ENCODE peak calls at places on chromosome 18, in seven cellular contexts. One of them, this sample, is unnamed.

GRCh38 chr18:51614967-51615571 is 417.6 kb upstream of the MEX3C start:
- DNase-seq in A549: peak; percentile 13
- DNase-seq in breast epithelium: peak; percentile 84
- DNase-seq in RWPE2: peak; percentile 77
- DNase-seq in astrocyte: peak; percentile 26
- DNase-seq in thyroid gland: no peak
- DNase-seq in Karpas-422: no peak
- DNase-seq in this sample: no peak

GRCh38 chr18:32661486-32662299 is 111.1 kb downstream of the KLHL14 start:
- DNase-seq in A549: no peak
- DNase-seq in breast epithelium: no peak
- DNase-seq in RWPE2: no peak
- DNase-seq in astrocyte: peak; percentile 54
- DNase-seq in thyroid gland: no peak
- DNase-seq in Karpas-422: no peak
- DNase-seq in this sample: no peak

GRCh38 chr18:78664851-78665250 is 314.8 kb upstream of the SALL3 start:
- DNase-seq in A549: no peak
- DNase-seq in breast epithelium: no peak
- DNase-seq in RWPE2: no peak
- DNase-seq in astrocyte: no peak
- DNase-seq in thyroid gland: no peak
- DNase-seq in Karpas-422: no peak
- DNase-seq in this sample: no peak

GRCh38 chr18:36211612-36212065 is 24.3 kb downstream of the MOCOS start:
- DNase-seq in A549: no peak
- DNase-seq in breast epithelium: no peak
- DNase-seq in RWPE2: no peak
- DNase-seq in astrocyte: no peak
- DNase-seq in thyroid gland: no peak
- DNase-seq in Karpas-422: no peak
- DNase-seq in this sample: no peak

GRCh38 chr18:79511671-79512301 is 116.1 kb downstream of the NFATC1 start:
- DNase-seq in A549: no peak
- DNase-seq in breast epithelium: peak; percentile 11
- DNase-seq in RWPE2: peak; percentile 47
- DNase-seq in astrocyte: no peak
- DNase-seq in thyroid gland: no peak
- DNase-seq in Karpas-422: no peak
- DNase-seq in this sample: no peak

GRCh38 chr18:28127228-28127627 is 49.7 kb downstream of the CDH2 start:
- DNase-seq in A549: no peak
- DNase-seq in breast epithelium: no peak
- DNase-seq in RWPE2: no peak
- DNase-seq in astrocyte: no peak
- DNase-seq in thyroid gland: no peak
- DNase-seq in Karpas-422: no peak
- DNase-seq in this sample: no peak

GRCh38 chr18:28152354-28152753 is 24.6 kb downstream of the CDH2 start:
- DNase-seq in A549: no peak
- DNase-seq in breast epithelium: no peak
- DNase-seq in RWPE2: no peak
- DNase-seq in astrocyte: no peak
- DNase-seq in thyroid gland: no peak
- DNase-seq in Karpas-422: no peak
- DNase-seq in this sample: no peak

GRCh38 chr18:76573325-76574025 is 78.4 kb upstream of the ZNF516 start:
- DNase-seq in A549: peak; percentile 25
- DNase-seq in breast epithelium: no peak
- DNase-seq in RWPE2: no peak
- DNase-seq in astrocyte: peak; percentile 68
- DNase-seq in thyroid gland: no peak
- DNase-seq in Karpas-422: no peak
- DNase-seq in this sample: no peak

GRCh38 chr18:35331367-35332087 is 12.7 kb downstream of the ZNF24 start:
- DNase-seq in A549: no peak
- DNase-seq in breast epithelium: no peak
- DNase-seq in RWPE2: no peak
- DNase-seq in astrocyte: no peak
- DNase-seq in thyroid gland: no peak
- DNase-seq in Karpas-422: no peak
- DNase-seq in this sample: no peak

GRCh38 chr18:48608581-48608980 is 69.8 kb downstream of the CTIF start:
- DNase-seq in A549: no peak
- DNase-seq in breast epithelium: no peak
- DNase-seq in RWPE2: no peak
- DNase-seq in astrocyte: no peak
- DNase-seq in thyroid gland: peak; percentile 34
- DNase-seq in Karpas-422: no peak
- DNase-seq in this sample: no peak
- H3K27ac ChIP-seq in A549: no peak overlapping the region
- H3K27ac ChIP-seq in breast epithelium: no peak overlapping the region
- H3K27ac ChIP-seq in RWPE2: no peak overlapping the region
- H3K27ac ChIP-seq in astrocyte: no peak overlapping the region
- H3K27ac ChIP-seq in thyroid gland: no peak overlapping the region
- H3K27ac ChIP-seq in Karpas-422: no peak overlapping the region
- H3K27ac ChIP-seq in this sample: no peak overlapping the region

DNA sequence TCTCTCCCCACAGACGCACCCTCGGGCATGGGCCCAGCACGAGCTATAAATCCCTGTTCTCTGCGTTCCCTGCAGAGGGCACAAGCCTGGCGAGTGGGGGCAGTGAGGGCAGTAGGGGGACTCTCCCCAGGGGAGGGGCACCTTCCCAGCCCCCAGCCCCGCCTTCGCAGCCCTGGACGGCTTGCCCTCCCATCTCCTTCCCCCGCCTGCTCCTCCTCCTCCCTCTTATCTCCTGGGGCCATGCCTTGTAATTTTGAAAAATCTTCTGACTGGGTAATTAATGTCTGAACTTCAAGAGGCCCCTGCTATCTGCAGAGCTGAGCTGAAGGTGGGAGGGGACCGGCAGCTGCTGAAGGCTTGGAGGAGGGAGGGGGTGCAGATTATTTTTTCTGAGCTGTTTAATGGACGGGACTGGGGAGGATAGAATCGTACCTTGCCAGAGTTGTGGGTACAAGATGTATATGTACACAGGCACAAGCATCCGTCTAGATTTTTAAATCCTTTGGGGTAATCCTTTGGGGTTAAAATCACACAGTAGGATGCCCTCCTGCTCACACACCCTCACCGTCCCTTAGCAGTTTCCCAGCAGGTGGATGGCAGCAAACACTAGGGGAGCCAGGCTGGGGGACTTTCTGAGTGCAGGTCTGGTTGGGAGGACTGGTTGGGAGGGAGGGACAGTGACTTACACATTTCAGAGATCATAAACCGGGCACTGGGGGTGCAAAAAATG is 121.9 kb downstream of the SMAD7 start:
- DNase-seq in A549: no peak
- DNase-seq in breast epithelium: no peak
- DNase-seq in RWPE2: no peak
- DNase-seq in astrocyte: no peak
- DNase-seq in thyroid gland: peak; percentile 22
- DNase-seq in Karpas-422: no peak
- DNase-seq in this sample: no peak
- H3K4me3 ChIP-seq in A549: no peak overlapping the region
- H3K4me3 ChIP-seq in breast epithelium: no peak overlapping the region
- H3K4me3 ChIP-seq in RWPE2: no peak overlapping the region
- H3K4me3 ChIP-seq in astrocyte: no peak overlapping the region
- H3K4me3 ChIP-seq in thyroid gland: no peak overlapping the region
- H3K4me3 ChIP-seq in Karpas-422: no peak overlapping the region
- H3K4me3 ChIP-seq in this sample: peak overlapping the region; percentile 58

DNA sequence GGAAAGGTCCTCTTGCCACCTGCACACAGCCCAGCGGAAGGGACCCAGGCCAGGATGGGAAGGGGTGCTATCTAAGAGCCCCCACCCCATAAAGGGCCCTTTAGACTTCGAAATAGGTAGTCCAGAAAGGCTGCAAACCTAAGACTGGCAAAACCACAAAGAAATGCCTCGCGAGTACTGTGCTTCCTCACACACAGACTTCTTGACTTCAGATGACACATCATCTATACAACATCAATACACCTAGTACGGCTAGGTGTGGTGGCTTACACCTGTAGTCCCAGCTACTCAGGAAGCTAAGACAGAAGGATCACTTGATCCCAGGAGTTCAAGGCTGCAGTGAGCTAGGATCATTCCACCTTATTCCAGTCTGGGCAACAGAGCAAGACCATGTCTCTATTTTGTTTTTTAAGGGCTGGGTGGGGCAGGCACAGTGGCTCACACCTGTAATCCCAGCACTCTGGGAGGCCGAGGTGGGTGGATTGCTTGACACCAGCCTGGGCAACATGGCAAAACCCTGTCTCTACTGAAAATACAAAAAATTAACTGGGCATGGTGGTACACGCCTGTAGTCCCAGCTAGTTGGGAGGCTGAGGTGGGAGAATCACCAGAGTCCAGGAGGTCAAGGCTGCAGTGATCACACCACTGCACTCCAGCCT is 125.8 kb downstream of the CABLES1 start:
- DNase-seq in A549: no peak
- DNase-seq in breast epithelium: no peak
- DNase-seq in RWPE2: no peak
- DNase-seq in astrocyte: no peak
- DNase-seq in thyroid gland: peak; percentile 34
- DNase-seq in Karpas-422: no peak
- DNase-seq in this sample: no peak
- H3K27ac ChIP-seq in A549: no peak overlapping the region
- H3K27ac ChIP-seq in breast epithelium: peak overlapping the region; percentile 91
- H3K27ac ChIP-seq in RWPE2: peak overlapping the region; percentile 91
- H3K27ac ChIP-seq in astrocyte: no peak overlapping the region
- H3K27ac ChIP-seq in thyroid gland: peak overlapping the region; percentile 97
- H3K27ac ChIP-seq in Karpas-422: no peak overlapping the region
- H3K27ac ChIP-seq in this sample: peak overlapping the region; percentile 95

GRCh38 chr18:24601624-24602023 is 141.2 kb downstream of the HRH4 start:
- DNase-seq in A549: no peak
- DNase-seq in breast epithelium: no peak
- DNase-seq in RWPE2: no peak
- DNase-seq in astrocyte: no peak
- DNase-seq in thyroid gland: no peak
- DNase-seq in Karpas-422: no peak
- DNase-seq in this sample: no peak

GRCh38 chr18:24603151-24603550 is 142.7 kb downstream of the HRH4 start:
- DNase-seq in A549: no peak
- DNase-seq in breast epithelium: no peak
- DNase-seq in RWPE2: no peak
- DNase-seq in astrocyte: no peak
- DNase-seq in thyroid gland: no peak
- DNase-seq in Karpas-422: no peak
- DNase-seq in this sample: no peak

GRCh38 chr18:24595556-24595955 is 135.1 kb downstream of the HRH4 start:
- DNase-seq in A549: no peak
- DNase-seq in breast epithelium: no peak
- DNase-seq in RWPE2: no peak
- DNase-seq in astrocyte: no peak
- DNase-seq in thyroid gland: peak; percentile 55
- DNase-seq in Karpas-422: no peak
- DNase-seq in this sample: no peak

GRCh38 chr18:24602156-24602555 is 141.7 kb downstream of the HRH4 start:
- DNase-seq in A549: no peak
- DNase-seq in breast epithelium: no peak
- DNase-seq in RWPE2: no peak
- DNase-seq in astrocyte: no peak
- DNase-seq in thyroid gland: no peak
- DNase-seq in Karpas-422: no peak
- DNase-seq in this sample: no peak

DNA sequence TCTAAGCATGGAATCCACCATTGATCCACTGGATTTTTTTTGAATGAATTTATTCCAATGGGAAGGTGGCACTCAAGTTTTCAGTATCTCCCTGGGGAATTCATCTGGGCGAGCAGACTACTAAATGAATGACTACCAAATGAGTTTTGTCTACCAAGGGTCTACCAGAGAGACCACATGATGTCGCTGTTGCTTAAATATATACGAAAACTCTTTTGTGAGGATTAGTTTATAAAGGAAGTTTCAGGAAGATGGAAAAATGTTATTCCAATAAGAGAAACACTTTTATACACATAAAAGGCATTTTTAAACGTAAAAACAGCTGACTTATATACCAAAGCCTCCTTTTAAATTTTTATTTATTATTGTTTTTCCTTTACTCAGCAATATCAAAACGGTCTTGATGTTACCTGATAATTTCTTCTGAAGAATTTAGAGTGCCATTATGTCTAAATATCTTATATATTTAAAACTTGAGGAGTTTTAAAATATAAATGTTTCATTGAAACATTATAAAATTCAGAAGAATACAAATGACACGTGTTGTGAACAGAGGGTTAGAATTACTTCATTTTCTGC is 139.7 kb downstream of the HRH4 start:
- DNase-seq in A549: peak; percentile 3
- DNase-seq in breast epithelium: no peak
- DNase-seq in RWPE2: no peak
- DNase-seq in astrocyte: peak; percentile 36
- DNase-seq in thyroid gland: no peak
- DNase-seq in Karpas-422: peak; percentile 74
- DNase-seq in this sample: no peak
- H3K4me3 ChIP-seq in A549: no peak overlapping the region
- H3K4me3 ChIP-seq in breast epithelium: no peak overlapping the region
- H3K4me3 ChIP-seq in RWPE2: no peak overlapping the region
- H3K4me3 ChIP-seq in astrocyte: no peak overlapping the region
- H3K4me3 ChIP-seq in thyroid gland: no peak overlapping the region
- H3K4me3 ChIP-seq in Karpas-422: no peak overlapping the region
- H3K4me3 ChIP-seq in this sample: no peak overlapping the region

GRCh38 chr18:57748770-57749603 is 54.1 kb downstream of the ATP8B1 start:
- DNase-seq in A549: peak; percentile 44
- DNase-seq in breast epithelium: no peak
- DNase-seq in RWPE2: no peak
- DNase-seq in astrocyte: peak; percentile 59
- DNase-seq in thyroid gland: no peak
- DNase-seq in Karpas-422: peak; percentile 83
- DNase-seq in this sample: no peak
- H3K27ac ChIP-seq in A549: peak overlapping the region; percentile 96
- H3K27ac ChIP-seq in breast epithelium: no peak overlapping the region
- H3K27ac ChIP-seq in RWPE2: peak overlapping the region; percentile 39
- H3K27ac ChIP-seq in astrocyte: no peak overlapping the region
- H3K27ac ChIP-seq in thyroid gland: no peak overlapping the region
- H3K27ac ChIP-seq in Karpas-422: peak overlapping the region; percentile 79
- H3K27ac ChIP-seq in this sample: peak overlapping the region; percentile 57

GRCh38 chr18:72910045-72910444 is 42.3 kb upstream of the NETO1 start:
- DNase-seq in A549: no peak
- DNase-seq in breast epithelium: no peak
- DNase-seq in RWPE2: no peak
- DNase-seq in astrocyte: no peak
- DNase-seq in thyroid gland: no peak
- DNase-seq in Karpas-422: no peak
- DNase-seq in this sample: no peak
- H3K4me3 ChIP-seq in A549: no peak overlapping the region
- H3K4me3 ChIP-seq in breast epithelium: no peak overlapping the region
- H3K4me3 ChIP-seq in RWPE2: no peak overlapping the region
- H3K4me3 ChIP-seq in astrocyte: no peak overlapping the region
- H3K4me3 ChIP-seq in thyroid gland: no peak overlapping the region
- H3K4me3 ChIP-seq in Karpas-422: no peak overlapping the region
- H3K4me3 ChIP-seq in this sample: no peak overlapping the region

This sample was measured in thoracic aorta.